ENCODE peak calls at places on chromosomes 12 and 14, in four cellular contexts. B is GM12878, Y is K562, A is GM12891. J is an unnamed sample.

GRCh38 chr14:101123639-101124525 is 220.4 kb upstream of the RTL1 start:
- DNase-seq in B (no peak), Y (no peak), A (no peak), J (no peak)

GRCh38 chr14:50932592-50933500 is 11.4 kb downstream of the PYGL start:
- DNase-seq in B (no peak), Y (no peak), A (no peak), J (no peak)

GRCh38 chr14:53278602-53279506 is 125.7 kb upstream of the DDHD1 start:
- DNase-seq in B (no peak), Y (no peak), A (no peak), J (no peak)

GRCh38 chr14:105525326-105525725 is 1.1 kb upstream of the TMEM121 start:
- DNase-seq in B (no peak), Y (no peak), A (no peak), J (no peak)

GRCh38 chr12:5461966-5462365 is 30.1 kb downstream of the NTF3 start:
- DNase-seq in B (no peak), Y (no peak), A (no peak), J (no peak)

GRCh38 chr14:41950428-41950827 is 343.8 kb downstream of the LRFN5 start:
- DNase-seq in B (no peak), Y (no peak), A (no peak), J (no peak)

GRCh38 chr12:45575823-45576448 is 153.6 kb upstream of the ARID2 start:
- DNase-seq in B (peak; percentile 31), Y (no peak), A (no peak), J (peak; percentile 18)

GRCh38 chr14:21047378-21047781 is 5.2 kb downstream of the RNASE7 start:
- DNase-seq in B (no peak), Y (no peak), A (no peak), J (no peak)

GRCh38 chr12:122860052-122860853 is 25.0 kb downstream of the HIP1R start:
- DNase-seq in B (no peak), Y (peak; percentile 80), A (peak; percentile 91), J (peak; percentile 79)

GRCh38 chr14:74299061-74299545 is 3.6 kb downstream of the ABCD4 start:
- DNase-seq in B (no peak), Y (no peak), A (no peak), J (no peak)

GRCh38 chr12:55742719-55743130 is at the start of gene GDF11:
- DNase-seq in B (no peak), Y (no peak), A (no peak), J (peak; percentile 55)

GRCh38 chr14:61076531-61076930 is 95.5 kb downstream of the SLC38A6 start:
- DNase-seq in B (no peak), Y (no peak), A (no peak), J (no peak)

GRCh38 chr14:104141621-104142091 is 3.3 kb downstream of the KIF26A start:
- DNase-seq in B (no peak), Y (no peak), A (no peak), J (no peak)

GRCh38 chr12:81759215-81759991 is at the start of gene PPFIA2:
- DNase-seq in B (no peak), Y (no peak), A (peak; percentile 1), J (no peak)

GRCh38 chr14:63725786-63726185 is 2.1 kb downstream of the SGPP1 start:
- DNase-seq in B (no peak), Y (no peak), A (no peak), J (no peak)

GRCh38 chr14:63730659-63731058 is 2.8 kb upstream of the SGPP1 start:
- DNase-seq in B (no peak), Y (no peak), A (no peak), J (no peak)

GRCh38 chr14:63727736-63728728 is at the start of gene SGPP1:
- DNase-seq in B (no peak), Y (peak; percentile 88), A (peak; percentile 82), J (peak; percentile 16)

GRCh38 chr14:63726499-63726898 is 1.4 kb downstream of the SGPP1 start:
- DNase-seq in B (no peak), Y (no peak), A (no peak), J (no peak)

DNA sequence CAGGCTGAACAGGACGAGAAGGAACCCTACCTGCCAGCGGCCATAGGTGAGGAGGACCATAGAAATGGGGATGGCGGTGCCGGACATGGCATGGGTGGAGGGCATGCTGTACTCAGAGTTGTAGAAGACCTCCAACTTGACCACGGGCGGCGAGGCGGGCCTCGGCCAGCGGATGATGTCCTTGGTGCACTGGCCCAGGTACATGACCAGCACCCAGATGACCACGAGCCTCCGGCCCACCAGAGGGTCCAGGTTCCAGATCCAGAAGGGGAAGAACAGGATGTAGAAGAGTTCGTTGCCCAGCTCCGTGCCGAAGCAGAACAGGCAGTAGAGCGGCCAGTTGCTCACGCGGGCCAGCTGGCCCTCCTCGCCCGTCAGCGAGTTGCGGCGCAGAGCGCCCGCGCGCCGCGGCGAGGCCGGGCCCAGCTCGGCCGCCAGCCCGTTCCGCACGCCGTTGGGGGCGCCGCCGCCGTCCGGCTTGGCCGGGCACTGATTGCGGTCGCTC is 582 bp downstream of the SGPP1 start:
- DNase-seq in B (no peak), Y (peak; percentile 5), A (no peak), J (peak; percentile 9)
- TF ChIP-seq SPI1 in B (no peak), Y (no peak), A (no peak), J (no peak)

GRCh38 chr12:52007158-52007921 is 594 bp downstream of the TAMALIN start:
- DNase-seq in B (no peak), Y (no peak), A (peak; percentile 60), J (no peak)
- TF ChIP-seq SPI1 in B (peak; percentile 54), Y (no peak), A (peak; percentile 46), J (no peak)

DNA sequence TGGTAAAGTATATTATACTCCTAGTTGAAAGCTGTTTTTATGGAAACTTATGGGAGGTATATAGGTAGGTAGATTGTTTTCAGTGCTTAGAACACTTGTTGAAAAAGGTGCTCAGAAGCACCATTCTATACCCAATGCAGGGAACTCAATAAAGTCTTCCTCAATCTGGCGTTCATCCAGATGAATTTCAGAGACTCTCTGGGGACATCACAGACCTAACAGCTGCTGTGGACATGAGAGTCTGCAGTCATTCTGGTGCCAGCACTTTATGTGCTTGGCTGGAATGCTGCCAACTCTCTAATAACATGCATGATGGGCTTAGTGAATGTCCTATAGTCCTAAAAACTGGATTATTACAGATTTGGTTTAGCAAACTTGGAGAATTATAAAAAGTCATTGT is 115.9 kb downstream of the NTN4 start:
- DNase-seq in B (no peak), Y (no peak), A (no peak), J (no peak)
- TF ChIP-seq SPI1 in B (no peak), Y (no peak), A (no peak), J (no peak)

DNA sequence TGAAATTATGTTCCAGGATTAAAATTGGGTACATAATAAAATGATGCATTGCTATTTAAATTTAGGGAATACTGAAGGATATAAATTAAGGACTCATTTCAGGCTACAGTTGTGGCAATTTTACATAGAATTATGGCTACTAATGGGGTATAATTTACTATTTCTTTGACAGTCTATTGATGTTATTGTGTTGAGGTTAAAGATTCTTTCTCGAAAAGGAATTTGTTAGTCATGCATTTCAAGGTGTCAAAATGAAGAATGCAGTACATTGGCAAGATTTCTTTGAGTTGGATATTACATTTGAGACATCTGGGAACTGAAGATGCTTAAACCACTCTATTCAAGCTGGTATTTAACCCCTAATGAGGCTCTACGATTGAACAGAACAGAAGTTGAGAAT is 28.3 kb downstream of the SLC5A8 start:
- DNase-seq in B (no peak), Y (no peak), A (no peak), J (no peak)
- TF ChIP-seq SPI1 in B (no peak), Y (no peak), A (no peak), J (no peak)

DNA sequence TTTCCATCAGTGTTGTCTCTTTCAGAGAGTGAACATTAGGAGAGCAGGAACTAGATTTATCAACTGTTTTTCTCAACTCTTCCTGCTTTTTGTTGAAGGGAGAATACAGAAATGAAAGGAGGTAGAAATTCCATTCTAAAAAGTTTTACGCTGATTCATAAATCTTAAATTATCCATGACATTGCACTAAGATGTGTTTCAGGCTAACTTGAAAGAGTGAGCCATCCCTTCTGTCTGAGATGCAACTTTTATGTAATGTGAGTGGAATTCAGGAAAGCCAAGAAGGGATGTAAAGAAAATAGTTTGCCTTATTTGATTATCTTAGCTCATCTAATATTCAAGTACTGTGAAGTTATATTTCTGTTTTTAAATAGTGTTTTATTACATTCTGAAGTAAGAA is 349.5 kb upstream of the RGS6 start:
- DNase-seq in B (no peak), Y (no peak), A (no peak), J (no peak)
- TF ChIP-seq SPI1 in B (no peak), Y (no peak), A (no peak), J (no peak)

DNA sequence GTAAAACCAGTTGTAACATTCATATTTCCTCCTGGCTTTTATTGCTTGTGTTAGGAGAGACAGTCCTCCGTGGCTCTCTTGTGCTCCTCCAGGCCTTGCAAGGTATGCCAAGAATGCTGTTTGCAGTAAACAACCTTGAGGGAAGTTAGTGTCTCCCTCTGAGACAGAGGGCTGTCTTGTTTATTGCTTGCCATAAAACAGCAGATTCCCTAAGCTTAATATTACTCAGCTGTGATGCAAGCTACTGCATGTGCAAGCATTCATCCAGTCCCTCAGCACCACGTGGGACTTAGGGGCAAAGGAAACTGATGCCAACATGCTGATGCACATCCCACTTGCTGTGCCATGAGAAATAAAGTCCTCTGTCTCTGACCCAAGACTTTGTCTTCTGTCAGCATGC is 6.6 kb downstream of the POMT2 start:
- DNase-seq in B (no peak), Y (no peak), A (no peak), J (no peak)
- TF ChIP-seq SPI1 in B (no peak), Y (no peak), A (no peak), J (no peak)

DNA sequence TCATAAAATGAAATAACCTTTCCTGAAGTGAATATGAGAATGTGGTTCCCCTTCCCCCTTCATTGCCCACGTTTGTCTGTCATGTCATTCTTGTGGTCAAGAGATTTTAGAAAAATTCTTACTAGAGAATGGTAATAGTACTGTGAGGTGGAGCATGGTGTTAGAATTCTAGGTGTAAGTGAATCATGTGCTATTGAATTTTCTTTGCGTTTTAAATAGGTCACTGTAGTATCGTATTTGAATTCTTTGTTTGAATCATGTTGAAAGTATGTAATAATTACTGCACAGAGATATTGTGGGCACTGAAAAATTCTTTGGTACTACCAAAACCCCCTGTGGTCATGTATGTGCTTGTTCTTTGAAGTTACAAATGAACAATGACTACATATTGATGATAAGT is 49.9 kb downstream of the FUT8 start:
- DNase-seq in B (peak; percentile 85), Y (no peak), A (peak; percentile 10), J (no peak)
- TF ChIP-seq SPI1 in B (no peak), Y (no peak), A (no peak), J (no peak)

DNA sequence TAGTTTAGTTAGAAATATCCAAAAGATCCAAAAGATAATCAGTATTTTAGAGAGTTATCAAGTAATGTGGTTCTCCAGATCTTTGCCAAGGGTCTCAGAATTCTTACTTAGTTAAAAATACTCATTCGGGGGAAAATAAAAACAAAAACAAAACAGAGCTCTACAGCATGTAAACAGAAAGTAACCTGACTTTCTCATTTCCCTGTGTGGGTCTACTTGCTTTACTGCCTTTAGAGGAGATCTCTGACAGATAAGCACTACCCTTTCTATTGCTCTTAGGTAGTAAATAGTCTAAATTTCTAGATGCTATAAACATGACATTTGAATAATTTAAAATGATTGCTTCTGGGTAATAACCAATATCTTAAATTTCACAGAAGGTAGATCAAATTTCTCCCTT is 371.8 kb downstream of the RPL10L start:
- DNase-seq in B (no peak), Y (no peak), A (no peak), J (no peak)
- TF ChIP-seq SPI1 in B (no peak), Y (no peak), A (no peak), J (no peak)

GRCh38 chr12:98126637-98127335 is 388.6 kb upstream of the TMPO start:
- DNase-seq in B (no peak), Y (no peak), A (no peak), J (no peak)
- TF ChIP-seq SPI1 in B (no peak), Y (no peak), A (no peak), J (no peak)